ENCODE peak calls at places on chromosomes 6 and 20, in nine cellular contexts. W is adrenal gland, Y is breast epithelium, P is body of pancreas, S is tibial nerve, E is A549, X is HepG2, G is Peyer's patch, L is lower leg skin. F is an unnamed sample.

GRCh38 chr20:51594206-51594998 is 51.9 kb upstream of the NFATC2 start:
- DNase-seq in W (no peak), Y (peak), P (no peak), S (no peak), E (no peak), X (no peak), G (no peak), L (no peak), F (no peak)

GRCh38 chr20:52054123-52054522 is 137.5 kb downstream of the ZFP64 start:
- DNase-seq in W (no peak), Y (no peak), P (no peak), S (no peak), E (no peak), X (no peak), G (peak), L (no peak), F (no peak)

GRCh38 chr6:55919909-55920308 is 44.5 kb upstream of the BMP5 start:
- DNase-seq in W (no peak), Y (no peak), P (no peak), S (no peak), E (no peak), X (no peak), G (no peak), L (no peak), F (no peak)

GRCh38 chr6:7728855-7729590 is 3.1 kb downstream of the BMP6 start:
- DNase-seq in W (no peak), Y (no peak), P (no peak), S (no peak), E (no peak), X (no peak), G (no peak), L (no peak), F (no peak)

GRCh38 chr20:35465976-35466375 is 10.6 kb downstream of the CEP250 start:
- DNase-seq in W (no peak), Y (no peak), P (no peak), S (no peak), E (no peak), X (no peak), G (no peak), L (no peak), F (no peak)

GRCh38 chr20:34710861-34711574 is 6.9 kb downstream of the TP53INP2 start:
- DNase-seq in W (no peak), Y (no peak), P (no peak), S (no peak), E (no peak), X (no peak), G (no peak), L (no peak), F (no peak)

GRCh38 chr6:82246802-82247633 is 526 bp downstream of the IBTK start:
- DNase-seq in W (peak), Y (peak), P (peak), S (no peak), E (peak), X (peak), G (peak), L (peak), F (no peak)

GRCh38 chr6:155765275-155766194 is 309.9 kb upstream of the NOX3 start:
- DNase-seq in W (no peak), Y (no peak), P (no peak), S (no peak), E (no peak), X (peak), G (no peak), L (no peak), F (no peak)

GRCh38 chr20:36859700-36860330 is 16.1 kb upstream of the TLDC2 start:
- DNase-seq in W (no peak), Y (no peak), P (no peak), S (no peak), E (no peak), X (no peak), G (no peak), L (no peak), F (no peak)

GRCh38 chr6:20699402-20699801 is 165.1 kb downstream of the CDKAL1 start:
- DNase-seq in W (no peak), Y (no peak), P (peak), S (no peak), E (no peak), X (no peak), G (no peak), L (no peak), F (no peak)

GRCh38 chr6:35719830-35720733 is 16.8 kb upstream of the ARMC12 start:
- DNase-seq in W (peak), Y (no peak), P (no peak), S (no peak), E (no peak), X (no peak), G (peak), L (peak), F (peak)
- TF ChIP-seq POLR2A in W (no peak), Y (no peak), P (peak), S (no peak), E (no peak), X (no peak), G (no peak), L (no peak), F (no peak)

GRCh38 chr20:3250091-3250504 is 11.1 kb upstream of the SLC4A11 start:
- DNase-seq in W (no peak), Y (no peak), P (no peak), S (no peak), E (peak), X (peak), G (no peak), L (no peak), F (no peak)

GRCh38 chr20:3258429-3258828 is 19.4 kb upstream of the SLC4A11 start:
- DNase-seq in W (no peak), Y (no peak), P (no peak), S (no peak), E (no peak), X (no peak), G (no peak), L (no peak), F (no peak)

GRCh38 chr20:3251806-3252205 is 12.8 kb upstream of the SLC4A11 start:
- DNase-seq in W (peak), Y (no peak), P (no peak), S (no peak), E (no peak), X (no peak), G (no peak), L (no peak), F (no peak)

DNA sequence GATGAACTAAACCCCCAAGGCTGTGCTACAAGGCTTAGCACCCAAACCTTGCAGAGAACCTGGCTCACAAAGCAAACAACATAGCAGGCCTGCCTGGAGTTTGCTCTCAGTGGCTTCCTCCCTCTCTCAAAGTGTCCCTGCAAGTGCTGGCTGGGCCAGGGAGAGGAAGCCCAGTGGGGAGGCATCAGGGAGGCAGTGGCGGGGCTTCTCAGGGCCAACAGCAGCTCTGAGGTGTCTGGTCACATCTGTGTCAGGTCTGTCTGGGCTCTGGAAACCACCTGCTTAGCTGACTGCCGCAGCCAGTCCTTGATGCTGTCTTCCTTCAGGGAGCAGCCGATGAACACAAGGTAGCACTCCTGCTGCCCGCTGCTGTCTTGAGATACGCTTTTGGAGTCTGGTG is 16.7 kb upstream of the SLC4A11 start:
- DNase-seq in W (no peak), Y (no peak), P (no peak), S (no peak), E (no peak), X (no peak), G (no peak), L (no peak), F (no peak)
- H3K4me3 ChIP-seq in W (no peak), Y (no peak), P (no peak), S (no peak), E (no peak), X (no peak), G (no peak), L (no peak), F (no peak)

DNA sequence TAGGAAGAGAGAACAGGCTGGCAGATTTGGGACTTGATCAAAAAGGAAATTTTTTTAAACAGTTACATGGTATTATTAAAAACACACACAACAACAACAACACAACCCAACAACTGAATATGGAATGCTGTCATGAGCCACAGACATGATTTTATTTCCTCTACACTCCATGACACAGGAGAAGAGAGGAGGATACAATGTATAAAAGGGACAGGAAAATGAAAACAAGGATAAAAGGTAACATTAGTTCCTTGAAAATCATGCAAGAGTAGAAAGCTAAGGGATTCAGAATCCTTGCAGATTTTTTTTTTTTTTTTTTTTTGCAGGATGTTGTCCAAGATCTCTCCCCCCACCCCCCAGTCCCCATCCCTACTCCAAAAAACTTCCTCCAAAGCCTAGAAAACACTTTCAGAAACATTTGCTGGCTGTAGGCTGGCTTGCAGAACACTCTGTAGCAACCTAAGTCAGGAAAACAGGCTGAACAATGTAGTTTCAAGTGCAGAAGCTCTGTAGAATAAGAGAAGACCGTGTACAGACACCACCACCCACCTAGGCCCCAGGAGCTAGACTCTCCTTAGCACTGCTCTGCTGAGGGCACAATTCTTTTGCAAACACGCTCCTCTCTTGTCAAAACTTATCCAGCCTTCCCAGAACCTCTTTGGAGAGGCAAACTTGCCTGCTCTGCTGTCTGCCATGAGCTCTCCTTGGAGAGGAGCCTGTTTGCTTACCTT is 845 bp downstream of the ZMYND8 start:
- DNase-seq in W (no peak), Y (no peak), P (no peak), S (no peak), E (no peak), X (no peak), G (no peak), L (no peak), F (no peak)
- TF ChIP-seq POLR2A in W (no peak), Y (no peak), P (no peak), S (no peak), E (no peak), X (no peak), G (no peak), L (no peak), F (no peak)

DNA sequence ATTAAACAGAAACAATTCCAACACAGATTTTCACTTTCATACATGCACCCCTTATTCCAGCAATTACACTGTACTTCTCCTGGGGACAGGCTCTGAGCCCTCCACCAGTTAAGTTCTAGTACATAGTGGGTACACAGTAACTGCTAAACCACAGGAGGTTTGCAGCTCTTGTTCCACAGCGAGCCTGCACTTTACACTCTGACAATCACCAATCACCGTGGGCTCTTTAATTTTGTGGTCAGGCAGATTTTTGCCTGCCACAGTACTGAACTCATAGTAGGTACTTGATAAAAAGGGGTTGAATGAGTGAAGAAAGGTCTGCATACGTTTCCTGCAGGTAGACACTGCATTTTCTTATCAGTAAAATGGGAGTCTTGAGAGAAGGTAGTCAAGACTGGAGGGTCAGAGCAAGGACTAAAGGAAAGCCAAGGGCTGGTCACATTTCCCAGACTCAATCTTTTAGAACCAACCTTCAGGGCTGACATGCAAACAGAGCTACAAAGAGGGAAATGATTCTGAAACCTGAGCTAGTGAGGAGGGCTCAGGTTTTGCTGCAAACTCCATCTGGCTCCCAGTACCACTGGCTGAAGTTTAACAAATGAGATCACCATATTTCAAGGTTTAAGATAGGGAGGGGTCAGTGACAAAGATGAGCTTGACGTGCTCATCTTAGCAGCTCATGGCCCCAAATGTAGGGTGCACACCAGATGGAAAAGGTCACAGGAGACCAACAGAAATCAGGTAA is 404.6 kb downstream of the BTBD9 start:
- DNase-seq in W (no peak), Y (no peak), P (no peak), S (no peak), E (no peak), X (no peak), G (no peak), L (no peak), F (no peak)
- H3K4me3 ChIP-seq in W (no peak), Y (no peak), P (no peak), S (no peak), E (no peak), X (no peak), G (no peak), L (no peak), F (no peak)

GRCh38 chr6:37698264-37699137 is 818 bp upstream of the MDGA1 start:
- DNase-seq in W (peak), Y (no peak), P (peak), S (no peak), E (peak), X (no peak), G (peak), L (no peak), F (no peak)

GRCh38 chr6:37695857-37696219 is 1.8 kb downstream of the MDGA1 start:
- DNase-seq in W (no peak), Y (no peak), P (no peak), S (no peak), E (no peak), X (no peak), G (no peak), L (no peak), F (no peak)

GRCh38 chr6:37696220-37696840 is 1.4 kb downstream of the MDGA1 start:
- DNase-seq in W (peak), Y (no peak), P (peak), S (no peak), E (no peak), X (no peak), G (no peak), L (no peak), F (no peak)

GRCh38 chr6:37695273-37695672 is 2.4 kb downstream of the MDGA1 start:
- DNase-seq in W (no peak), Y (no peak), P (no peak), S (no peak), E (no peak), X (no peak), G (no peak), L (no peak), F (no peak)

DNA sequence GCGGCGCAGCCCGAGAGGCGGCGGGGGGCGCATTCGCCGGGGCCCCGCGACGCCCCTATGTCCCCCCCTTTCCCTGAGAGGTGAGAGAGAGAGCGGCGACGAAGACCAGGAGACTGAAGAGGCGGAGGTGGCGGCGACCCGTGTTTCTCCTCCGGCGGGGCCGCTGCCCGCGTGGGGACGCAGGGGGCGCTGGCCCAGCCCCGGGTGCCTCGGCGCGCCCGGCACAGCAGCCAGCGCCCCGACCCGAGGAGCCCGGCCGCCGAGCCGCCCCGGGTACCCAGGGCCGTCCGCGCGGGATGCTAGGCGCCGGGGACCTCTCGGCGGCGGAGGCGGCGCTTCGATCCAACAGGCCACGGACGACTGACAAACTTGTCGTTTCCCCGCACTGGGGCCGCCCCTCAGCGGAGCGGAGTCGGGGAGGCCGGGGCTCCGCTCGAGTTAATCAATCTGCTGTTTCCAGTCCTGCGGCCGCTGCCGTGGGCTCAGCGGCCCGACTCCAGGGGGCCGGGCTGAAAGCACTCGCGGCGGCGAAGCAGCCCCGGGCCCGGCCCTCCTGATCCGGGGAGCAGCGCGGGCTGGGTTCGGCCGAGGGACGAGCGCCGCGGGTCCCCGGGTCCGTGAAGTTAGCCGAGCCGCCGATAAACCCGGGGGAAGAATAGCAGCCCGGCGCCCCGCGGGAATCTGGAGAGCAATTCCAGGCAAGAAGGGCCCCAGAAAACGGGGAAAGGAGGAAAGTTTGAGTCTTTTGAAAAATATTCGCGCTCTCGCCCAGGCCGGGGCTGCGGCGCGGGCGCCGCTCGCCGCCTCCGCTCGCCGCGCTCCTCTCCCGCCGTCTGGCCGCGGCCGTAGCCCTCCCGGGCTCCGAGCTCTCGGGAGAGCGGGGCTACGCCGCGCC is 595 bp downstream of the MDGA1 start:
- DNase-seq in W (no peak), Y (no peak), P (no peak), S (no peak), E (peak), X (no peak), G (peak), L (no peak), F (no peak)
- TF ChIP-seq POLR2A in W (no peak), Y (no peak), P (no peak), S (no peak), E (no peak), X (no peak), G (no peak), L (no peak), F (no peak)

DNA sequence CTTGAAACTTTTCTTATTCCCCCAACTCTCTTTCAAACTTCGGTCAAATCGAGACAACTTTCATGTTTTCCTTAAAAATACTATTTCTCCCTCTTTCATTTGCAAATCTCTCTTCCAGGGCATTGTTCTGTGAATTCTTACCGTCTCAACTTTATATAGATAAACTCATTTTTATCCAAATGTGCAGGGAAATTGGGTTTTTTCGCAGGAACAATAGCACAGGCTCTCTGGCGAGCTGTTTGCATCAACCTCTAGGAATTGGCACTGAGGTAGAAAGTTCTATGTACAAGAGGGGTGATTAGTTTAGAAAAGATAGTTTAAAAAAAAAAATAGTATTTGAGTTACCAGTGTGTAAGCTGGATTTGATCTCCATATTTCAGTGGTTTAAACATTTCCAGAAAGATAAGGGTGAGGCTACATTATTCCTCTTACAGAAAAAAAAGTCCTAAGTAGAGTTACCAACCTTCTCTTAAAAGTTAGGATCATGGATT is 129.7 kb upstream of the BTN3A2 start:
- DNase-seq in W (no peak), Y (no peak), P (no peak), S (no peak), E (no peak), X (no peak), G (no peak), L (no peak), F (no peak)
- H3K4me3 ChIP-seq in W (peak), Y (peak), P (no peak), S (peak), E (peak), X (peak), G (peak), L (no peak), F (peak)

GRCh38 chr6:75601608-75602163 is at the start of gene SENP6:
- DNase-seq in W (peak), Y (peak), P (peak), S (peak), E (peak), X (peak), G (peak), L (peak), F (no peak)
- TF ChIP-seq POLR2A in W (peak), Y (peak), P (peak), S (peak), E (peak), X (peak), G (peak), L (no peak), F (peak)

GRCh38 chr6:168514216-168514615 is 73.2 kb downstream of the SMOC2 start:
- DNase-seq in W (peak), Y (no peak), P (peak), S (peak), E (no peak), X (no peak), G (no peak), L (peak), F (no peak)
- H3K4me3 ChIP-seq in W (no peak), Y (no peak), P (no peak), S (no peak), E (no peak), X (no peak), G (no peak), L (no peak), F (no peak)

GRCh38 chr6:105453968-105454367 is 51.1 kb upstream of the PREP start:
- DNase-seq in W (no peak), Y (no peak), P (no peak), S (no peak), E (no peak), X (no peak), G (no peak), L (no peak), F (no peak)

GRCh38 chr6:105449756-105450390 is 47.0 kb upstream of the PREP start:
- DNase-seq in W (no peak), Y (no peak), P (no peak), S (no peak), E (no peak), X (no peak), G (no peak), L (no peak), F (no peak)

GRCh38 chr6:105458061-105458460 is 55.2 kb upstream of the PREP start:
- DNase-seq in W (no peak), Y (no peak), P (no peak), S (no peak), E (no peak), X (no peak), G (no peak), L (no peak), F (no peak)

GRCh38 chr6:105452376-105452775 is 49.5 kb upstream of the PREP start:
- DNase-seq in W (no peak), Y (no peak), P (no peak), S (no peak), E (no peak), X (no peak), G (no peak), L (no peak), F (no peak)

GRCh38 chr6:105452924-105453756 is 50.3 kb upstream of the PREP start:
- DNase-seq in W (no peak), Y (no peak), P (no peak), S (no peak), E (no peak), X (no peak), G (peak), L (no peak), F (no peak)
- TF ChIP-seq POLR2A in W (no peak), Y (no peak), P (no peak), S (no peak), E (no peak), X (no peak), G (no peak), L (no peak), F (no peak)